ENCODE peak calls at places on chromosomes 3 and 15, in six cellular contexts. N is GM06990; K is aorta; A is CD8-positive, alpha-beta memory T cell; H is neural progenitor cell; J is CD4-positive, alpha-beta memory T cell. B is an unnamed sample.
A peak's percentile ranks its signal among the peaks of the same experiment; 100 is the strongest.

GRCh38 chr3:104069114-104069513 is 1297.6 kb upstream of the ALCAM start:
- DNase-seq in N (no peak), K (no peak), A (no peak), H (no peak), J (no peak), B (no peak)

GRCh38 chr3:13501056-13501455 is 20.9 kb downstream of the HDAC11 start:
- DNase-seq in N (no peak), K (peak; percentile 34), A (no peak), H (no peak), J (no peak), B (no peak)

GRCh38 chr3:135056733-135057310 is 261.8 kb downstream of the EPHB1 start:
- DNase-seq in N (no peak), K (no peak), A (no peak), H (no peak), J (no peak), B (no peak)

GRCh38 chr3:1068985-1069384 is 23.8 kb upstream of the CNTN6 start:
- DNase-seq in N (no peak), K (no peak), A (no peak), H (no peak), J (no peak), B (no peak)

GRCh38 chr15:101128191-101128590 is 123.7 kb downstream of the CHSY1 start:
- DNase-seq in N (no peak), K (peak; percentile 49), A (no peak), H (no peak), J (no peak), B (peak; percentile 94)

GRCh38 chr3:79846148-79846933 is 78.5 kb upstream of the ROBO1 start:
- DNase-seq in N (no peak), K (no peak), A (no peak), H (peak; percentile 24), J (no peak), B (no peak)

GRCh38 chr3:52333869-52334557 is 17.9 kb downstream of the DNAH1 start:
- DNase-seq in N (no peak), K (no peak), A (no peak), H (no peak), J (no peak), B (no peak)

GRCh38 chr3:149628957-149629670 is 28.7 kb downstream of the WWTR1 start:
- DNase-seq in N (no peak), K (no peak), A (no peak), H (no peak), J (no peak), B (peak; percentile 12)

DNA sequence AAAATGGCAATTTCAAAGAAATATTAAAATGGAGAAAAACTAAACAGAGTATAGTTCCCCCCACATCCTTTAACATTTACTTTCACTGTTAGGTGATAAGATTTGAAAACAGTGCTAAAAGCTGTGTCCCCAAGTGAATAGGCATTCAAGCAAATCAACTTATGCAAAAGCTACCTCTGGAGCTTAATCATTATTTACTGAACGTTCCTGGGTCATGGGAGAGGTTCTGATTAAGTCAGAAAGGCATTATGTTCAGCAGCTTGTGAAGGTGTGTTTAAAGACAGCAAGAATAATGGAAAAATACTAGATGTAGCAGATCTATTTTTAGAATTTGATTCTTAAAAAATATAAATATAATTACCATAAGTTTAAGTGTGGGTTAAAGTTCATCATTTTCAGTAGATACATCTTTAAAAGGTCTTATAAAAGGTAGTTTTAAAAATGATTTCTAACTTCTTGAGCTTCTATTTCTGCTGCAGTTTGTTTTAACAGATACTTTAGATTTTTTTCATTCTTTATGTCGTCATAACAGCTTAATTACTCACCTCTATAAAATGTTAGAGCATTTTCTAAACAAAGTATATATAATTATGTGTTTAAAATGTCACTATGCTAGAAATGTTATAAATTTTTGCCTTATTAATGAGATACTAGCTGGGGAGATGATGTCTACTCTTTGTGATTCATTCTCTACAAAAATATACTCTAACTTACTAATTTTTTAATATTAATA is 127.9 kb downstream of the MITF start:
- DNase-seq in N (no peak), K (no peak), A (no peak), H (no peak), J (no peak), B (no peak)
- H3K4me3 ChIP-seq in N (no peak overlapping the region), K (no peak overlapping the region), A (no peak overlapping the region), H (no peak overlapping the region), J (no peak overlapping the region), B (no peak overlapping the region)

GRCh38 chr3:69768436-69768835 is 29.2 kb downstream of the MITF start:
- DNase-seq in N (no peak), K (no peak), A (no peak), H (no peak), J (no peak), B (no peak)

GRCh38 chr3:69767571-69767970 is 28.3 kb downstream of the MITF start:
- DNase-seq in N (no peak), K (peak; percentile 50), A (no peak), H (no peak), J (no peak), B (no peak)

GRCh38 chr3:69772152-69772867 is 33.0 kb downstream of the MITF start:
- DNase-seq in N (no peak), K (no peak), A (no peak), H (no peak), J (no peak), B (no peak)

GRCh38 chr3:69770976-69771634 is 31.8 kb downstream of the MITF start:
- DNase-seq in N (no peak), K (no peak), A (no peak), H (no peak), J (no peak), B (no peak)

DNA sequence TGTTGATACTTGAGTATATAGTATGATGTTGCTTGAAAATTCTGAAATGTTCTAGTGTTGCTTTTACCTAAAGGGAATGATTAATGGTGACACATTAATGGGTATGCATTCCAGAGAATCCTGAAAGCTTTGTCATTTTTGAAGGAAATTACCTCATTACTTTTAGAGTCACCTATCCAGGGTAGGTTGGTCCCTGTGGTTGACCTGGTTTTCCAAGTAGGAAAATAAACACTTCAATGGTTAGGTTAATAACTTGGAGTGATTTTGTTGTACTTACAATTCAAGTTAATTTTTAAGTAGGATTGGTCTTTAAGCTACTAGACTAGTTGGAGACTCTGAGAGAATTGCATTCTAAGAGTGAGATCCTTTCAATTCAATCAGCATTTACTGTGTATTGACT is 31.0 kb downstream of the MITF start:
- DNase-seq in N (no peak), K (no peak), A (no peak), H (no peak), J (no peak), B (no peak)
- H3K36me3 ChIP-seq in N (no peaks in the 10 kb centered on the region), K (no peaks in the 10 kb centered on the region), A (no peaks in the 10 kb centered on the region), H (no peaks in the 10 kb centered on the region), J (no peaks in the 10 kb centered on the region), B (no peaks in the 10 kb centered on the region)

GRCh38 chr3:105824129-105824528 is 44.7 kb downstream of the CBLB start:
- DNase-seq in N (no peak), K (no peak), A (no peak), H (no peak), J (no peak), B (no peak)

GRCh38 chr3:105827101-105827634 is 41.6 kb downstream of the CBLB start:
- DNase-seq in N (no peak), K (no peak), A (no peak), H (no peak), J (no peak), B (no peak)

GRCh38 chr3:105821433-105821832 is 47.4 kb downstream of the CBLB start:
- DNase-seq in N (no peak), K (no peak), A (no peak), H (no peak), J (no peak), B (no peak)

GRCh38 chr3:105822171-105823123 is 46.4 kb downstream of the CBLB start:
- DNase-seq in N (no peak), K (no peak), A (no peak), H (no peak), J (no peak), B (no peak)

DNA sequence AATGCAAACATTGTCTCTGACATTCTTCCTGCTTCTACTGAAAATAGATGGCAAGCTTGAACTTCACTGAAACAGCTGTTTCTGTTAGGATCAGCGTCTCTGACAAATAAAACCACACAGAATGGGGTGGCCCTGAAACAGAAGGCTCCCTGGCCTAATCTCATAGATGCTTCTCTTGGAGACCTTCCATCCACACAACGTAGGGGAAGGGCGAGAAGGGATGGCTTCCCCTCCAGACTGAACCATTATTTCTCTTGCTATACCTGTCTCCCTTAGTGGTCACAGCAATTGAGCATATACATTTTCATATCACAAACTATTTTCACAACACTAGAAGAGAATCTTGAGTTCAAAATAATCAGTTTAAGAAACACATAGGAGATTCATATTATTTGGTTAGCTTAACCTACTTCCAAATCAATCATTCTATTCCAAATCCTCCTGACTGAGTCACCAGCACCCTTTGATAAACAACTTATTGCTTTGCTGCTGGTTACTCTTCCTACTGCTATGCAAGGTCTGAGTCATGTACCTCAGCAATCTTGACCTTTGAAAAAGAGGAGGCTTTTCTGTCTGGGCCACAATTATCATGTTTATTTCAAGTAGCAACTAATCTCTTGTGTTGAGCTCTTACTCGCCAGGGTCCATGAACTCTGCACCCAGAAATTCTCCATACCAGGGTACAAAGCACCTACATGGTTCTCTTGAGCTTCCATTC is 45.5 kb downstream of the CBLB start:
- DNase-seq in N (no peak), K (no peak), A (no peak), H (no peak), J (no peak), B (peak; percentile 72)
- H3K4me3 ChIP-seq in N (no peak overlapping the region), K (no peak overlapping the region), A (no peak overlapping the region), H (no peak overlapping the region), J (no peak overlapping the region), B (no peak overlapping the region)

GRCh38 chr3:156837130-156837529 is 11.0 kb downstream of the LEKR1 start:
- DNase-seq in N (no peak), K (no peak), A (no peak), H (no peak), J (no peak), B (no peak)
- H3K36me3 ChIP-seq in N (no peaks in the 10 kb centered on the region), K (no peaks in the 10 kb centered on the region), A (no peaks in the 10 kb centered on the region), H (no peaks in the 10 kb centered on the region), J (no peaks in the 10 kb centered on the region), B (no peaks in the 10 kb centered on the region)

B was measured in MG63.